ENCODE peak calls at places on chromosome 7, in six cellular contexts. P is adrenal gland; Z is CD4-positive, alpha-beta T cell; Y is T-helper 1 cell; F is WTC11; O is psoas muscle. Q is an unnamed sample.

GRCh38 chr7:139899328-139900020 is 70.4 kb downstream of the TBXAS1 start:
- DNase-seq in P (no peak), O (no peak), F (no peak), Y (no peak), Z (no peak), Q (no peak)

GRCh38 chr7:57646219-57646900 is 196.4 kb downstream of the ZNF716 start:
- DNase-seq in O (no peak), F (no peak), P (no peak), Z (no peak), Y (no peak), Q (no peak)

GRCh38 chr7:20030915-20031362 is 186.2 kb downstream of the MACC1 start:
- DNase-seq in O (no peak), Z (no peak), P (no peak), F (no peak), Y (no peak), Q (no peak)

GRCh38 chr7:24548390-24548789 is 24.9 kb upstream of the PALS2 start:
- DNase-seq in O (no peak), Z (no peak), Y (no peak), P (no peak), F (no peak), Q (no peak)

GRCh38 chr7:73852500-73852899 is 8.5 kb upstream of the TMEM270 start:
- DNase-seq in F (no peak), Y (no peak), Z (no peak), P (no peak), O (no peak), Q (no peak)

GRCh38 chr7:81725496-81726117 is 44.2 kb downstream of the HGF start:
- DNase-seq in P (no peak), Y (no peak), O (no peak), F (no peak), Z (no peak), Q (no peak)

GRCh38 chr7:14836571-14837189 is 65.9 kb downstream of the DGKB start:
- DNase-seq in Z (no peak), P (no peak), Y (no peak), F (peak), O (peak), Q (no peak)

GRCh38 chr7:1664711-1665591 is 5.1 kb upstream of the ELFN1 start:
- DNase-seq in P (peak), Y (peak), O (peak), F (peak), Z (peak), Q (peak)